ENCODE peak calls at places on chromosomes 6 and 20, in ten cellular contexts. R is BJ, V is AG10803, P is cardiac fibroblast, B is GM10248, U is GM20000, N is fibroblast of pulmonary artery, S is endothelial cell, C is mucosa of descending colon, F is adrenal gland. Q is an unnamed sample.
A peak's percentile ranks its signal among the peaks of the same experiment; 100 is the strongest.

GRCh38 chr6:138465007-138465645 is 34.2 kb downstream of the NHSL1 start:
- DNase-seq in R (peak; percentile 80), V (peak; percentile 95), P (peak; percentile 84), B (no peak), U (no peak), N (peak; percentile 92), S (no peak), C (no peak), F (no peak), Q (no peak)

GRCh38 chr20:30491016-30491415 is 766.4 kb upstream of the DEFB115 start:
- DNase-seq in R (no peak), V (no peak), P (no peak), B (no peak), U (no peak), N (no peak), S (no peak), C (no peak), F (no peak), Q (no peak)

GRCh38 chr6:134766497-134766896 is 183.4 kb downstream of the ALDH8A1 start:
- DNase-seq in R (no peak), V (no peak), P (no peak), B (no peak), U (no peak), N (no peak), S (no peak), C (no peak), F (no peak), Q (no peak)

GRCh38 chr6:167730441-167730840 is 96.3 kb upstream of the AFDN start:
- DNase-seq in R (no peak), V (no peak), P (no peak), B (no peak), U (no peak), N (no peak), S (no peak), C (no peak), F (no peak), Q (no peak)

GRCh38 chr6:89596056-89596455 is 42.5 kb downstream of the LYRM2 start:
- DNase-seq in R (no peak), V (no peak), P (no peak), B (peak; percentile 72), U (peak; percentile 73), N (no peak), S (no peak), C (no peak), F (no peak), Q (no peak)

GRCh38 chr6:100096356-100096755 is 102.3 kb upstream of the MCHR2 start:
- DNase-seq in R (no peak), V (no peak), P (no peak), B (no peak), U (no peak), N (no peak), S (no peak), C (no peak), F (no peak), Q (no peak)

GRCh38 chr6:41739041-41739440 is 3.6 kb upstream of the TFEB start:
- DNase-seq in R (no peak), V (no peak), P (peak; percentile 70), B (no peak), U (no peak), N (peak; percentile 59), S (no peak), C (no peak), F (no peak), Q (no peak)

GRCh38 chr6:34352305-34352937 is 40.0 kb downstream of the NUDT3 start:
- DNase-seq in R (no peak), V (peak; percentile 72), P (no peak), B (no peak), U (no peak), N (peak; percentile 55), S (no peak), C (no peak), F (no peak), Q (no peak)

GRCh38 chr6:34792605-34793500 is 970 bp downstream of the BLTP3A start:
- DNase-seq in R (no peak), V (peak; percentile 62), P (peak; percentile 64), B (peak; percentile 45), U (peak; percentile 60), N (peak; percentile 71), S (peak; percentile 29), C (peak; percentile 27), F (peak; percentile 69), Q (peak; percentile 6)

GRCh38 chr6:158763440-158764187 is 55.6 kb downstream of the EZR start:
- DNase-seq in R (no peak), V (no peak), P (no peak), B (no peak), U (no peak), N (no peak), S (no peak), C (no peak), F (peak; percentile 30), Q (no peak)

GRCh38 chr6:2695464-2696095 is 55.1 kb downstream of the MYLK4 start:
- DNase-seq in R (no peak), V (peak; percentile 7), P (peak; percentile 72), B (peak; percentile 36), U (peak; percentile 47), N (peak; percentile 76), S (no peak), C (no peak), F (no peak), Q (no peak)

GRCh38 chr20:57716202-57716601 is 6.4 kb upstream of the PMEPA1 start:
- DNase-seq in R (no peak), V (peak; percentile 77), P (peak; percentile 10), B (no peak), U (no peak), N (peak; percentile 34), S (no peak), C (no peak), F (no peak), Q (no peak)

GRCh38 chr6:13453771-13454251 is 33.6 kb downstream of the GFOD1 start:
- DNase-seq in R (no peak), V (no peak), P (no peak), B (no peak), U (no peak), N (peak; percentile 51), S (no peak), C (no peak), F (no peak), Q (no peak)

GRCh38 chr6:144844596-144844995 is 559.5 kb downstream of the UTRN start:
- DNase-seq in R (no peak), V (no peak), P (no peak), B (no peak), U (no peak), N (no peak), S (no peak), C (no peak), F (no peak), Q (no peak)

GRCh38 chr6:133544419-133544818 is 303.3 kb downstream of the EYA4 start:
- DNase-seq in R (no peak), V (no peak), P (no peak), B (no peak), U (no peak), N (no peak), S (no peak), C (no peak), F (no peak), Q (no peak)

GRCh38 chr6:15274696-15275387 is 29.0 kb downstream of the JARID2 start:
- DNase-seq in R (no peak), V (no peak), P (peak; percentile 44), B (no peak), U (no peak), N (peak; percentile 53), S (no peak), C (no peak), F (no peak), Q (no peak)
- TF ChIP-seq CTCF in R (peak; percentile 17), V (peak; percentile 49), P (peak; percentile 16), B (no peak), U (no peak), N (peak; percentile 31), S (no peak), C (no peak), F (no peak), Q (no peak)

DNA sequence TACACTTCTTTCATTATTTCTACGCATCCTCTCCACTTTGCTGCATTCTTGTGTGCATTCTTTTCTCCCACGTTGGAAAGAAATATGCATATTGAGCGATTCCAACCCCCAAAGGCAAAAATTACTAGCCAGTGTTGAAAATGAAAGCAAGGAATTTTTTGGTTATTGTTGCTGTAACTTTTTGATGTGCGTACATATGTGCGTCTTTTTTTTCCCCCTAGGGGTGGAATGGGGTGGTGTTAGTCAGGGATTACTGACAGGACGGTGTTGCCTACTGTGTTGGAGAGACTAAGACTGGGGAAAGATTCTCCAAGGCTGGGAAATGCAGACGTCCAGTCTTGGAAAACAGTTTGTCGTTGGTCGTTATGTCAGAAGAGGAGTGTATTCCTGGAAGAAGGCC is 44.2 kb upstream of the ESR1 start:
- DNase-seq in R (no peak), V (peak; percentile 67), P (peak; percentile 49), B (no peak), U (no peak), N (peak; percentile 54), S (no peak), C (no peak), F (peak; percentile 29), Q (no peak)
- TF ChIP-seq CTCF in R (peak; percentile 47), V (peak; percentile 58), P (peak; percentile 69), B (no peak), U (no peak), N (peak; percentile 46), S (peak; percentile 59), C (no peak), F (peak; percentile 34), Q (peak; percentile 63)

GRCh38 chr6:117776441-117776840 is 101.2 kb downstream of the NUS1 start:
- DNase-seq in R (no peak), V (peak; percentile 18), P (no peak), B (no peak), U (no peak), N (no peak), S (no peak), C (no peak), F (no peak), Q (no peak)
- TF ChIP-seq CTCF in R (peak; percentile 36), V (no peak), P (peak; percentile 33), B (no peak), U (peak; percentile 5), N (peak; percentile 17), S (peak; percentile 29), C (no peak), F (no peak), Q (peak; percentile 50)

GRCh38 chr6:169719117-169719516 is 5.2 kb downstream of the PHF10 start:
- DNase-seq in R (no peak), V (no peak), P (no peak), B (no peak), U (no peak), N (peak; percentile 23), S (no peak), C (no peak), F (no peak), Q (no peak)

GRCh38 chr6:169710009-169710408 is 8.1 kb downstream of the C6orf120 start:
- DNase-seq in R (no peak), V (no peak), P (no peak), B (no peak), U (no peak), N (no peak), S (no peak), C (no peak), F (no peak), Q (no peak)

GRCh38 chr6:169709293-169709692 is 7.4 kb downstream of the C6orf120 start:
- DNase-seq in R (no peak), V (no peak), P (no peak), B (no peak), U (no peak), N (no peak), S (no peak), C (no peak), F (no peak), Q (no peak)

GRCh38 chr6:169714595-169714994 is 9.7 kb downstream of the PHF10 start:
- DNase-seq in R (no peak), V (no peak), P (no peak), B (no peak), U (no peak), N (no peak), S (no peak), C (no peak), F (no peak), Q (no peak)

GRCh38 chr6:169714178-169714577 is 10.1 kb downstream of the PHF10 start:
- DNase-seq in R (no peak), V (no peak), P (no peak), B (no peak), U (no peak), N (no peak), S (no peak), C (no peak), F (no peak), Q (no peak)
- TF ChIP-seq CTCF in R (no peak), V (no peak), P (no peak), B (no peak), U (no peak), N (no peak), S (no peak), C (no peak), F (no peak), Q (no peak)